ENCODE peak calls at places on chromosomes 11 and 22, in four cellular contexts. D is anterior cingulate cortex, P is amniotic stem cell, S is progenitor cell of endocrine pancreas. A is an unnamed sample.

GRCh38 chr11:83249972-83250593 is 36.1 kb downstream of the CCDC90B start:
- DNase-seq in S (no peak), P (peak), D (no peak), A (peak)

GRCh38 chr11:26087095-26087935 is 244.6 kb upstream of the ANO3 start:
- DNase-seq in D (no peak), P (no peak), S (no peak), A (no peak)

GRCh38 chr11:36462321-36462720 is 47.8 kb downstream of the TRAF6 start:
- DNase-seq in P (no peak), S (no peak), D (no peak), A (no peak)

GRCh38 chr11:31940396-31941037 is 129.4 kb upstream of the PAX6 start:
- DNase-seq in D (no peak), P (no peak), S (no peak), A (no peak)

GRCh38 chr11:116533186-116533825 is 239.5 kb downstream of the BUD13 start:
- DNase-seq in S (no peak), P (no peak), D (no peak), A (no peak)

GRCh38 chr22:38761202-38762162 is 5.7 kb upstream of the SUN2 start:
- DNase-seq in S (no peak), D (no peak), P (no peak), A (peak)

GRCh38 chr11:6538892-6539291 is 41.8 kb downstream of the DNHD1 start:
- DNase-seq in P (no peak), D (no peak), S (no peak), A (no peak)

GRCh38 chr11:9624448-9624847 is 39.4 kb upstream of the SWAP70 start:
- DNase-seq in S (no peak), D (no peak), P (no peak), A (no peak)

GRCh38 chr11:73342633-73343032 is 33.6 kb upstream of the RELT start:
- DNase-seq in D (no peak), S (peak), P (no peak), A (peak)

GRCh38 chr11:1493650-1494244 is 7.2 kb upstream of the MOB2 start:
- DNase-seq in D (no peak), P (no peak), S (no peak), A (no peak)

GRCh38 chr11:86919557-86920210 is 35.5 kb downstream of the FZD4 start:
- DNase-seq in P (peak), S (no peak), D (no peak), A (peak)

GRCh38 chr22:46001426-46002106 is 24.6 kb upstream of the WNT7B start:
- DNase-seq in P (no peak), S (no peak), D (no peak), A (no peak)

GRCh38 chr22:17922925-17923898 is 101.1 kb downstream of the MICAL3 start:
- DNase-seq in D (no peak), P (peak), S (no peak), A (peak)

GRCh38 chr11:65468874-65469333 is 29.9 kb upstream of the MALAT1 start:
- DNase-seq in P (no peak), D (peak), S (peak), A (peak)

GRCh38 chr11:99683933-99684332 is 663.2 kb downstream of the CNTN5 start:
- DNase-seq in S (no peak), D (no peak), P (no peak), A (no peak)

GRCh38 chr11:77072851-77073327 is 6.1 kb downstream of the CAPN5 start:
- DNase-seq in P (no peak), D (no peak), S (no peak), A (no peak)

GRCh38 chr11:3136542-3137455 is 28.3 kb downstream of the OSBPL5 start:
- DNase-seq in P (no peak), S (no peak), D (no peak), A (no peak)

GRCh38 chr22:49426618-49427266 is 400.9 kb downstream of the BRD1 start:
- DNase-seq in D (no peak), S (no peak), P (no peak), A (no peak)

GRCh38 chr22:43891360-43892182 is at the start of gene PNPLA5:
- DNase-seq in D (no peak), P (no peak), S (no peak), A (no peak)

GRCh38 chr11:111229604-111230003 is 15.9 kb upstream of the POU2AF2 start:
- DNase-seq in S (no peak), D (no peak), P (no peak), A (no peak)

GRCh38 chr22:29306830-29307657 is 594 bp downstream of the GAS2L1 start:
- DNase-seq in P (peak), D (peak), S (peak), A (peak)

GRCh38 chr11:15969281-15969680 is 387.1 kb downstream of the SOX6 start:
- DNase-seq in D (no peak), P (peak), S (no peak), A (peak)

GRCh38 chr22:20051927-20052308 is 28.1 kb upstream of the DGCR8 start:
- DNase-seq in S (no peak), D (no peak), P (no peak), A (no peak)

GRCh38 chr11:1852885-1853284 is at the start of gene LSP1:
- DNase-seq in S (no peak), D (no peak), P (no peak), A (no peak)

GRCh38 chr11:118084247-118084646 is 2.5 kb downstream of the SMIM35 start:
- DNase-seq in P (no peak), D (no peak), S (no peak), A (peak)

A was measured in PC-3.